ENCODE peak calls at places on chromosomes 11 and 22, in seven cellular contexts. Q, S, K, P, T, G and H are unnamed samples. For H3K36me3, the result is how much of the 10 kb centered on the place peaks cover.

GRCh38 chr22:44451016-44451415 is 47.0 kb downstream of the RTL6 start:
- DNase-seq in S (no peak), G (no peak), K (no peak), T (no peak), P (no peak), Q (no peak), H (no peak)

GRCh38 chr11:102879801-102880200 is 5.0 kb upstream of the MMP12 start:
- DNase-seq in T (no peak), P (no peak), K (no peak), Q (no peak), G (no peak), S (no peak), H (no peak)

GRCh38 chr22:35995772-35996171 is 32.9 kb downstream of the RBFOX2 start:
- DNase-seq in Q (no peak), T (no peak), G (no peak), S (peak), K (peak), P (peak), H (peak)

GRCh38 chr11:105790841-105791240 is 181.0 kb downstream of the GRIA4 start:
- DNase-seq in G (peak), T (no peak), P (no peak), K (no peak), Q (no peak), S (no peak), H (no peak)

GRCh38 chr11:355581-356458 is 13.5 kb upstream of the B4GALNT4 start:
- DNase-seq in T (peak), Q (peak), P (peak), S (peak), G (peak), K (peak), H (peak)

GRCh38 chr22:37563153-37564081 is 3.1 kb downstream of the CDC42EP1 start:
- DNase-seq in P (peak), K (peak), S (peak), T (peak), G (no peak), Q (peak), H (peak)

GRCh38 chr11:108341654-108342053 is 118.8 kb downstream of the ATM start:
- DNase-seq in P (no peak), K (no peak), G (no peak), Q (no peak), S (peak), T (no peak), H (no peak)

GRCh38 chr22:46535876-46536558 is 1.4 kb downstream of the CELSR1 start:
- DNase-seq in S (no peak), G (no peak), P (no peak), T (no peak), Q (no peak), K (peak), H (no peak)

GRCh38 chr22:18065256-18065655 is 12.5 kb upstream of the PEX26 start:
- DNase-seq in T (peak), S (no peak), Q (no peak), P (no peak), K (no peak), G (peak), H (no peak)

GRCh38 chr22:46696614-46697013 is 41.4 kb downstream of the CERK start:
- DNase-seq in T (no peak), Q (no peak), K (no peak), G (no peak), S (no peak), P (no peak), H (no peak)

GRCh38 chr22:26648011-26648497 is 9.3 kb upstream of the MIAT start:
- DNase-seq in Q (no peak), T (peak), G (peak), S (no peak), K (no peak), P (no peak), H (no peak)

GRCh38 chr22:35451602-35452001 is 51.7 kb downstream of the MCM5 start:
- DNase-seq in G (no peak), P (no peak), S (no peak), Q (no peak), T (no peak), K (no peak), H (no peak)

GRCh38 chr11:10388574-10388973 is 66.5 kb upstream of the AMPD3 start:
- DNase-seq in Q (no peak), K (peak), S (no peak), T (no peak), G (no peak), P (peak), H (peak)

GRCh38 chr11:122979103-122979814 is 2.4 kb downstream of the BSX start:
- DNase-seq in P (no peak), Q (no peak), G (peak), T (no peak), K (no peak), S (no peak), H (no peak)

GRCh38 chr11:62552465-62552782 is 5.8 kb upstream of the AHNAK start:
- DNase-seq in T (no peak), P (peak), K (peak), G (peak), Q (no peak), S (no peak), H (no peak)

GRCh38 chr22:42691440-42691839 is 29.2 kb downstream of the A4GALT start:
- DNase-seq in Q (no peak), S (no peak), T (no peak), G (no peak), K (no peak), P (no peak), H (no peak)

GRCh38 chr11:82906931-82907330 is 5.4 kb downstream of the DDIAS start:
- DNase-seq in K (no peak), Q (no peak), G (no peak), S (no peak), T (no peak), P (no peak), H (no peak)

GRCh38 chr22:39943366-39943765 is 16.8 kb upstream of the TMA7B start:
- DNase-seq in S (no peak), G (peak), Q (no peak), P (no peak), K (no peak), T (no peak), H (no peak)

GRCh38 chr11:74581954-74582547 is 10.3 kb upstream of the POLD3 start:
- DNase-seq in S (no peak), K (no peak), T (no peak), G (no peak), P (no peak), Q (no peak), H (no peak)

GRCh38 chr11:75365711-75366181 is 14.3 kb upstream of the ARRB1 start:
- DNase-seq in Q (no peak), S (no peak), K (no peak), G (no peak), P (no peak), T (no peak), H (no peak)

GRCh38 chr11:61969838-61970452 is 2.5 kb upstream of the FTH1 start:
- DNase-seq in K (no peak), Q (no peak), T (no peak), P (no peak), S (peak), G (no peak), H (no peak)

GRCh38 chr11:134691985-134692384 is 279.9 kb upstream of the B3GAT1 start:
- DNase-seq in K (no peak), S (peak), P (no peak), G (no peak), Q (no peak), T (no peak), H (no peak)

GRCh38 chr22:17910561-17911311 is 113.6 kb downstream of the MICAL3 start:
- DNase-seq in T (no peak), K (peak), Q (no peak), P (peak), S (peak), G (peak), H (peak)

GRCh38 chr11:859394-860131 is 16.9 kb downstream of the TSPAN4 start:
- DNase-seq in S (peak), K (peak), G (no peak), Q (no peak), T (no peak), P (peak), H (peak)

GRCh38 chr11:111909378-111909777 is 2.2 kb downstream of the CRYAB start:
- DNase-seq in G (no peak), Q (no peak), T (no peak), S (no peak), K (no peak), P (no peak), H (no peak)

GRCh38 chr11:119516060-119516459 is 93.1 kb upstream of the THY1 start:
- DNase-seq in K (no peak), G (no peak), Q (no peak), S (no peak), T (no peak), P (no peak), H (no peak)

GRCh38 chr11:46528445-46529085 is 65.3 kb downstream of the AMBRA1 start:
- DNase-seq in Q (no peak), P (no peak), S (no peak), T (no peak), G (no peak), K (no peak), H (no peak)

DNA sequence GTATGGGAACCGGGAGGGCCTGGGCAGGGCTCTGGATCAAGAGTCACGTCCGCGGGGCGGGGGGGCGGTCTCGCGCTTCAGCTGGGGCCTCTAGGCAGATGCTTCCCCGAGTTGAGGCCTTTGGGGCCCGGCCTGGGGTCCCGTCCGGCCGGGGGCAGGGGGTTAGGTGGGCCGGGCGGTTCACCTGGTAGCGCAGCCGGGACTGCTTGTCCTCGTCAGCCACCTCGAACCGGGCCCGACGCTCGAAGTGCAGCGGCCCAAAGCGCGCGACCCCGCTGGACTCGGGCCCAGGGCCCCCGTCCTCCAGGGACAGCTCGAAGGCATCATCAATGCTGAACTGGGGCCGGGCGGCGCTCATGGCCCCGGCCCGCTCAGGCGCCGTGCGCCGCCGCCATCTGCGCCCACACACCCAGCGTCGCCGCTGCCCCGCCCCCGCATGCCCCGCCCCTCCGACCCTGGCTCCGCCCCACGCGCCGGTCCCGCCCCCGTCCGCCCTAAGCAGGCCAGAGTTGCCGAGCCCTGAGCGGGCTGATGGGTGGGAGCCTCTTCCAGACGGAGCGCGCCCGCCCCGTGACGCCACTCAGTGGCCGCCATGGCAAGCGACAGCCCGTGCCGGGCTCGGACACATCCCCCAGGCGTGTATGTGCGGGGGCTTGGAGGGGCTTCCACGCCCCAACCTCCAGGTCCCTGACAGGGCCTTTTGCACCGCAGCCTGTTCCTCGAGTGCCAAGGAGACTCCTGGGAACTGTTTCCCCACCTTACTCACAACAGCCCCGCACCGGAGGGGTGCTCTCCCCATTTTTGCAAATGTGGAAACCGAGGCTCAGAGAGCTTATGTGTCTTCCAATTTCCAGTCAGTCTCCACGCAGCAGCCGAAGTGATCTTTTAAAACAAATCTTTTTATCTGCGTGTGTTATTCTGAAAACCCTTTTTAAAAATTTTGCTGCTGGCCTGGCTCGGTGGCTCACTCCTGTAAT is at the start of gene TMEM134:
- DNase-seq in S (peak), P (peak), G (peak), Q (peak), K (peak), T (peak), H (peak)
- TF ChIP-seq CTCF in S (peak), P (peak), G (peak), Q (peak), K (peak), T (peak), H (peak)

GRCh38 chr22:20967697-20968201 is 694 bp downstream of the AIFM3 start:
- DNase-seq in T (no peak), K (no peak), P (no peak), S (no peak), Q (no peak), G (peak), H (no peak)
- H3K27ac ChIP-seq in T (no peak), K (no peak), P (no peak), S (no peak), Q (no peak), G (no peak), H (no peak)

GRCh38 chr11:3001496-3001895 is 9.4 kb upstream of the NAP1L4 start:
- DNase-seq in P (no peak), Q (no peak), K (peak), G (no peak), T (no peak), S (no peak), H (peak)
- H3K36me3 ChIP-seq in P (under half), Q (under half), K (half or more), G (under half), T (under half), S (under half), H (under half)

GRCh38 chr11:66289548-66290331 is 797 bp upstream of the YIF1A start:
- DNase-seq in Q (no peak), P (no peak), G (peak), S (no peak), K (peak), T (peak), H (peak)

GRCh38 chr11:66288138-66288865 is 641 bp downstream of the YIF1A start:
- DNase-seq in S (peak), P (no peak), T (no peak), K (peak), G (no peak), Q (no peak), H (peak)

GRCh38 chr11:66290332-66290629 is 1.3 kb upstream of the YIF1A start:
- DNase-seq in T (no peak), K (no peak), P (no peak), Q (no peak), G (no peak), S (no peak), H (no peak)

GRCh38 chr11:66287256-66288137 is 1.4 kb downstream of the YIF1A start:
- DNase-seq in P (no peak), K (no peak), T (no peak), Q (no peak), S (no peak), G (no peak), H (no peak)

GRCh38 chr11:66288866-66289547 is at the start of gene YIF1A:
- DNase-seq in K (peak), G (peak), P (peak), T (peak), S (peak), Q (peak), H (peak)
- TF ChIP-seq CTCF in K (peak), G (peak), P (no peak), T (no peak), S (no peak), Q (no peak), H (no peak)

GRCh38 chr11:129189646-129190045 is 2.5 kb downstream of the ARHGAP32 start:
- DNase-seq in G (no peak), S (no peak), K (no peak), P (no peak), T (no peak), Q (no peak), H (no peak)
- H3K27ac ChIP-seq in G (no peak), S (peak), K (no peak), P (no peak), T (no peak), Q (no peak), H (no peak)